ENCODE peak calls at places on chromosomes 1 and 21, in ten cellular contexts. I is astrocyte of the spinal cord, N is heart right ventricle, C is AG04450, P is GM23338, Y is neuronal stem cell, U is lower leg skin, K is skeletal muscle cell, V is body of pancreas, W is adipocyte. X is an unnamed sample.

GRCh38 chr1:76576876-76577817 is 290.1 kb upstream of the ST6GALNAC5 start:
- DNase-seq in U (no peak), W (no peak), P (no peak), N (no peak), K (no peak), I (no peak), V (no peak), C (no peak), Y (no peak), X (no peak)

GRCh38 chr21:22342855-22343254 is 1344.6 kb downstream of the NCAM2 start:
- DNase-seq in W (no peak), N (no peak), U (no peak), I (peak), V (peak), K (no peak), C (no peak), P (no peak), Y (no peak), X (peak)

GRCh38 chr21:44867999-44868700 is 5.3 kb downstream of the PTTG1IP start:
- DNase-seq in K (no peak), W (no peak), I (no peak), C (no peak), N (peak), V (no peak), U (no peak), Y (no peak), P (no peak), X (no peak)

GRCh38 chr1:206608108-206608698 is 4.1 kb downstream of the EIF2D start:
- DNase-seq in W (peak), U (no peak), Y (peak), C (no peak), I (peak), N (no peak), P (peak), K (no peak), V (peak), X (peak)

GRCh38 chr1:51331206-51332100 is 1.1 kb upstream of the TTC39A start:
- DNase-seq in N (no peak), Y (no peak), V (peak), P (peak), K (no peak), W (peak), I (peak), C (no peak), U (peak), X (peak)

GRCh38 chr1:20475002-20475401 is 11.0 kb downstream of the CAMK2N1 start:
- DNase-seq in N (no peak), U (no peak), W (no peak), C (no peak), I (no peak), P (no peak), V (no peak), Y (no peak), K (no peak), X (no peak)

GRCh38 chr1:162562452-162562828 is 918 bp downstream of the UAP1 start:
- DNase-seq in W (peak), I (peak), K (no peak), C (no peak), V (peak), P (no peak), N (no peak), U (no peak), Y (no peak), X (peak)

GRCh38 chr1:214899908-214900470 is 182.5 kb upstream of the KCNK2 start:
- DNase-seq in C (no peak), U (no peak), V (no peak), K (no peak), Y (no peak), N (no peak), P (peak), W (peak), I (peak), X (peak)

GRCh38 chr1:78839704-78840277 is 166.7 kb downstream of the ADGRL4 start:
- DNase-seq in W (peak), N (no peak), V (peak), K (no peak), Y (peak), P (peak), C (no peak), I (peak), U (no peak), X (no peak)

GRCh38 chr1:193031431-193031830 is 27.7 kb downstream of the UCHL5 start:
- DNase-seq in Y (no peak), C (no peak), U (no peak), P (no peak), V (no peak), N (no peak), I (peak), K (no peak), W (peak), X (no peak)

GRCh38 chr1:19648689-19649088 is 4.6 kb downstream of the NBL1 start:
- DNase-seq in W (peak), K (no peak), V (no peak), C (no peak), N (no peak), I (no peak), U (no peak), Y (no peak), P (peak), X (no peak)

GRCh38 chr1:77370161-77370560 is 88.3 kb downstream of the AK5 start:
- DNase-seq in W (no peak), V (no peak), N (no peak), K (no peak), I (peak), U (no peak), P (peak), C (no peak), Y (no peak), X (peak)

GRCh38 chr1:232844791-232845190 is 39.6 kb downstream of the MAP10 start:
- DNase-seq in C (no peak), I (peak), N (no peak), U (no peak), K (no peak), W (no peak), Y (no peak), V (no peak), P (no peak), X (peak)

GRCh38 chr1:194503209-194503608 is 1316.8 kb upstream of the B3GALT2 start:
- DNase-seq in P (no peak), I (no peak), W (no peak), C (no peak), U (no peak), N (no peak), Y (no peak), K (no peak), V (no peak), X (no peak)

GRCh38 chr1:21192284-21192683 is 15.6 kb upstream of the EIF4G3 start:
- DNase-seq in P (no peak), K (no peak), W (no peak), Y (no peak), V (no peak), U (no peak), C (no peak), N (no peak), I (no peak), X (peak)

GRCh38 chr21:27112186-27112585 is 145.3 kb upstream of the ADAMTS5 start:
- DNase-seq in Y (no peak), N (no peak), C (no peak), W (no peak), U (no peak), I (no peak), P (no peak), V (no peak), K (no peak), X (no peak)

GRCh38 chr1:154759196-154759595 is 110.9 kb downstream of the KCNN3 start:
- DNase-seq in W (no peak), K (no peak), I (no peak), N (no peak), V (no peak), C (no peak), Y (no peak), U (peak), P (no peak), X (no peak)

GRCh38 chr1:51422367-51423097 is 92.2 kb upstream of the TTC39A start:
- DNase-seq in U (no peak), P (peak), N (no peak), C (no peak), Y (no peak), I (no peak), K (no peak), V (no peak), W (no peak), X (no peak)

GRCh38 chr1:109740615-109741373 is at the start of gene GSTM3:
- DNase-seq in W (no peak), P (no peak), K (no peak), C (no peak), I (no peak), N (no peak), Y (no peak), U (no peak), V (no peak), X (no peak)

GRCh38 chr1:62228139-62228882 is 33.7 kb downstream of the L1TD1 start:
- DNase-seq in I (no peak), N (no peak), Y (no peak), P (no peak), K (no peak), W (no peak), C (no peak), U (no peak), V (no peak), X (no peak)

GRCh38 chr21:42463861-42464515 is 32.0 kb downstream of the RSPH1 start:
- DNase-seq in P (peak), K (no peak), Y (peak), U (peak), C (peak), N (no peak), I (peak), W (no peak), V (no peak), X (peak)

GRCh38 chr1:66464802-66465201 is 69.2 kb upstream of the SGIP1 start:
- DNase-seq in K (peak), U (no peak), C (peak), N (no peak), V (no peak), Y (no peak), P (no peak), I (peak), W (peak), X (peak)

GRCh38 chr1:20823879-20824278 is 36.8 kb upstream of the HP1BP3 start:
- DNase-seq in U (no peak), I (no peak), P (no peak), C (no peak), Y (no peak), K (no peak), W (no peak), N (no peak), V (no peak), X (no peak)

GRCh38 chr1:56877973-56878372 is 23.4 kb downstream of the C8A start:
- DNase-seq in I (no peak), K (no peak), P (no peak), U (no peak), V (no peak), N (no peak), C (no peak), Y (no peak), W (no peak), X (no peak)

GRCh38 chr1:205470131-205470530 is 14.3 kb upstream of the BLACAT1 start:
- DNase-seq in Y (no peak), N (no peak), U (no peak), V (peak), C (no peak), I (no peak), K (no peak), W (no peak), P (no peak), X (no peak)

GRCh38 chr1:91731815-91732214 is 154.1 kb downstream of the TGFBR3 start:
- DNase-seq in I (peak), V (no peak), U (no peak), N (no peak), P (no peak), W (peak), C (no peak), K (no peak), Y (no peak), X (peak)

GRCh38 chr1:92411511-92411910 is 75.2 kb downstream of the GFI1 start:
- DNase-seq in U (no peak), I (peak), C (peak), Y (no peak), W (peak), P (no peak), V (no peak), K (peak), N (no peak), X (peak)

GRCh38 chr1:205764578-205764977 is 10.7 kb downstream of the RAB29 start:
- DNase-seq in W (no peak), I (no peak), N (no peak), K (no peak), V (no peak), C (no peak), Y (no peak), U (no peak), P (no peak), X (no peak)

GRCh38 chr1:179881642-179882252 is 338 bp upstream of the TOR1AIP1 start:
- DNase-seq in C (peak), K (peak), P (peak), W (peak), N (no peak), U (peak), I (peak), V (peak), Y (no peak), X (peak)

GRCh38 chr21:39313042-39313456 is 383 bp downstream of the BRWD1 start:
- DNase-seq in I (no peak), N (no peak), P (peak), V (peak), K (no peak), W (no peak), Y (peak), U (peak), C (no peak), X (peak)

GRCh38 chr1:207897188-207897587 is 13.7 kb downstream of the CD34 start:
- DNase-seq in V (no peak), U (no peak), W (peak), K (no peak), I (peak), N (no peak), C (no peak), P (peak), Y (no peak), X (no peak)

GRCh38 chr1:9289724-9290493 is 2.8 kb upstream of the SPSB1 start:
- DNase-seq in U (peak), P (no peak), K (peak), Y (no peak), V (peak), I (peak), N (peak), C (peak), W (peak), X (peak)

GRCh38 chr1:26857473-26857872 is 5.5 kb upstream of the SFN start:
- DNase-seq in C (no peak), W (no peak), K (no peak), U (no peak), V (no peak), I (no peak), Y (no peak), P (no peak), N (no peak), X (no peak)
- H3K4me3 ChIP-seq in C (no peak), W (no peak), K (no peak), U (no peak), V (no peak), I (no peak), Y (no peak), P (no peak), N (no peak), X (no peak)

DNA sequence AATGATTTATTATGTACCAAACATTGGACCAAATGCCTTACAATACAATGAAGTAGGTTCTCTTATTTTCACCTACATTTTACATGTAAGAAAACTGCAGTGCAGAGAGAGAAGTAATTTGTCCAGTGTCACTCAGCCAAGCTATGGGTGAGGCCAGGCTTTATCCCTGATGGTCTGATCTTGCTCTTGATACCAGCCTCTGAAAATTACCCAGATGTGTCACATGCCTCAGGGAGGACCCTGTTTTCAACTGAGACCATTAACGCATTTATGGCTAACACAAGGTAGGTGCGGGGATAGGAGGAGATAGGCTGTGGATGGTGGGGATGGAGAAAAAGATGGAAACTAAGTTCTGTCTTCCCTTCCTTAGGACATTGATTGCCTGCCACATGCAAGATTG is 56.9 kb downstream of the NGF start:
- DNase-seq in I (no peak), P (no peak), N (no peak), C (no peak), K (no peak), W (no peak), Y (no peak), U (no peak), V (no peak), X (no peak)
- H3K4me3 ChIP-seq in I (no peak), P (no peak), N (no peak), C (no peak), K (no peak), W (peak), Y (no peak), U (no peak), V (no peak), X (no peak)

GRCh38 chr21:31316072-31316471 is 28.0 kb downstream of the TIAM1 start:
- DNase-seq in P (no peak), V (no peak), Y (no peak), N (no peak), I (no peak), K (no peak), C (no peak), U (no peak), W (no peak), X (no peak)
- H3K4me3 ChIP-seq in P (no peak), V (no peak), Y (no peak), N (no peak), I (no peak), K (no peak), C (no peak), U (no peak), W (no peak), X (no peak)

DNA sequence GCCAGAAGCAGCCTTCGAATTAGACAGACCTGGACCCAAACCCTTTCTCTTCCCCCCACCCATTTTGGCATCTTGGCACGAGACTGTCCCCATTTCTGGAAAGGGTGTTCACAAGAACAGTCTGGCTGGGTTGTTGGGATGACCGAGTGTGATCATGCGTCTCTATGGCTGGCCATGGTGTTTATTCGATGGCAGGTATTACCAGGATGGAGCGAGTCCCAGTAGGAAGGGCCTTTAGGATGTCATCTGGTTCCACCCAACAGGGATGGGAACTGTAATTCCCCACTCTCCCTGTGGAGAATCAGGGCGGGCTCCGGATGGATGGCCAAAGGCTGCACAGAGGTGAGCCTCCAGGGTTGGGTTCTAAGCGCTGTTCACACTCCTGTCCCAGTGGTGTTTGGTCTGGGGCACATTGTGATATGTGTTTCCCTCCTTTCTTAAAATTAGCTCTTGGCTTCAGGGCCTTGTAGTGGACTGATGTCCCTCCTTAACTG is 33.4 kb upstream of the ATP5PO start:
- DNase-seq in I (no peak), W (no peak), P (no peak), N (no peak), Y (no peak), C (no peak), K (no peak), V (no peak), U (no peak), X (no peak)
- H3K4me3 ChIP-seq in I (no peak), W (no peak), P (no peak), N (no peak), Y (no peak), C (no peak), K (no peak), V (no peak), U (no peak), X (no peak)

GRCh38 chr1:113074237-113074636 is 1.2 kb downstream of the LRIG2 start:
- DNase-seq in K (no peak), N (no peak), C (no peak), Y (no peak), I (peak), W (no peak), U (no peak), P (peak), V (no peak), X (no peak)
- H3K4me3 ChIP-seq in K (peak), N (peak), C (peak), Y (no peak), I (peak), W (peak), U (no peak), P (peak), V (no peak), X (peak)

DNA sequence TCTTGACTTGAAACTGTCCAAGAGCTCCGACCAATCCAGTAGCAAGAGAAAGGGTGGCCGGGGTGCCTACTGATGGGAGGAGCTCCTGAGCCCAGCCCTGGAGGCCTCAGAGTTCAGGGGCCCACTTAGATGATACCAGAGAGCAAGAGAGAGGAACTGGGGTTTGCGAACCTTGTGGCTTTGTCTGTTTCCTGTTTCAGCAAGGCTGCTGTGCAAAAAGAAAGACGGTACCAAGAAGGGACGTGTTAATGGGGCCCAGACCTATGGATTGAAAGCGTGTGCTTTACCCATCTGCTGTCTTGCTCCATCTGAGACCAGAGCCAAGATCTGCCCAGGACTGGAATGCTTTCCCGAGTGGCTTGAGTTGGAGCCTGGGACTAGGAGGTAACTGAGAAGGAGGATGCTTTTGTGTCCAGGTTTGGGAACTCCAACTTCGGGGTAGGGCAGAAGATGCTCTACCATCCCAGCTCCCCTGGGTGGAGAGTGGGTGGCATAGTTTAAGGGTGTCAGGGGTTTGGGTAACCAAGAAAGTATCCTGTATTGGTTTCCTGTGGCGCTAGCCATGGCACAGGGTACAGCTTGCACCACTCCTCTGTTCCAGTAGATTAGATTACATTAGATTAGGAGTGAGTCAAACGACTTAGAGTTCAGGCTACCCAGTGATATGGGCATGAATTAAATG is at the start of gene TRAF3IP3:
- DNase-seq in Y (no peak), C (no peak), P (no peak), V (no peak), K (no peak), N (no peak), I (no peak), W (no peak), U (no peak), X (no peak)
- H3K4me3 ChIP-seq in Y (no peak), C (no peak), P (no peak), V (no peak), K (no peak), N (peak), I (no peak), W (no peak), U (no peak), X (no peak)

DNA sequence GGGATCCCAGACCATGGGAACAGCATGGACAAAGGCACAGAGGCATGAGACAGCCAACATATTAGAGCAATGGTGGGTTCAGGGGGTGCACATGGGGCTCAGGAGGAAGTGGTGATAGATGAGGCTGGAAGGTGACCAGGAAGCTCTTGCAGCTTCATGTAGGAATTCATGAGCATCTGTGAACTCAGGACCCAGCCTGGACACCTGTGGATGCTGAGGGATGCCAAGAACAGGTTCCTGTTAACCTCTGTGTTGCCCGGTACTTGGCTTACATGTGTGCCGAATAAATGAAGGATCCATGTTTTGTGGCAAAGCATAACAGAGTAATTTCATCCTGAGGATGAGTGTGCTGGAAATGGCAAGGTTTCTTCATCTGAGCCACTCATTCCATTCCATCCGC is 9.3 kb upstream of the SSBP3 start:
- DNase-seq in C (no peak), I (no peak), N (no peak), W (no peak), Y (no peak), K (no peak), V (no peak), P (no peak), U (no peak), X (no peak)
- H3K4me3 ChIP-seq in C (no peak), I (no peak), N (no peak), W (no peak), Y (peak), K (no peak), V (no peak), P (no peak), U (no peak), X (no peak)